ENCODE peak calls at places on chromosomes 11 and 22, in five cellular contexts. H, F, R, J and M are unnamed samples.

GRCh38 chr11:22640862-22641261 is 15.2 kb upstream of the FANCF start:
- DNase-seq in H (no peak), F (no peak), R (no peak), J (no peak), M (no peak)

GRCh38 chr11:72762641-72763304 is 10.6 kb upstream of the ARAP1 start:
- DNase-seq in H (no peak), F (no peak), R (no peak), J (no peak), M (no peak)

GRCh38 chr22:27715078-27715477 is 86.5 kb downstream of the MN1 start:
- DNase-seq in H (no peak), F (no peak), R (no peak), J (no peak), M (no peak)

GRCh38 chr11:111427471-111427912 is 48.4 kb upstream of the POU2AF1 start:
- DNase-seq in H (no peak), F (no peak), R (no peak), J (peak; percentile 39), M (no peak)

GRCh38 chr11:2387266-2387982 is 10.3 kb downstream of the CD81 start:
- DNase-seq in H (no peak), F (no peak), R (no peak), J (peak; percentile 44), M (no peak)

GRCh38 chr22:49005557-49005956 is 822.1 kb downstream of the BRD1 start:
- DNase-seq in H (no peak), F (no peak), R (no peak), J (no peak), M (no peak)

GRCh38 chr11:68495872-68496271 is 35.3 kb downstream of the PPP6R3 start:
- DNase-seq in H (no peak), F (no peak), R (no peak), J (no peak), M (no peak)

GRCh38 chr11:33323421-33323820 is 66.2 kb downstream of the HIPK3 start:
- DNase-seq in H (no peak), F (no peak), R (no peak), J (no peak), M (no peak)

GRCh38 chr22:19759994-19760651 is 455 bp upstream of the TBX1 start:
- DNase-seq in H (no peak), F (no peak), R (no peak), J (no peak), M (no peak)

GRCh38 chr22:25482091-25482760 is 82.2 kb upstream of the GRK3 start:
- DNase-seq in H (no peak), F (no peak), R (no peak), J (no peak), M (no peak)

GRCh38 chr22:32985899-32986772 is 72.0 kb downstream of the SYN3 start:
- DNase-seq in H (peak; percentile 66), F (peak; percentile 40), R (peak; percentile 51), J (peak; percentile 82), M (no peak)

GRCh38 chr22:32619614-32620426 is 145.2 kb downstream of the FBXO7 start:
- DNase-seq in H (peak; percentile 66), F (no peak), R (no peak), J (peak; percentile 87), M (no peak)

GRCh38 chr11:119441898-119442243 is 18.9 kb upstream of the THY1 start:
- DNase-seq in H (no peak), F (no peak), R (no peak), J (no peak), M (no peak)

GRCh38 chr11:26331911-26332571 is at the start of gene ANO3:
- DNase-seq in H (peak; percentile 46), F (peak; percentile 70), R (peak; percentile 84), J (peak; percentile 89), M (peak; percentile 79)

GRCh38 chr11:117183724-117184349 is 5.3 kb downstream of the SIDT2 start:
- DNase-seq in H (no peak), F (no peak), R (peak; percentile 70), J (no peak), M (no peak)

GRCh38 chr22:23404689-23405365 is 175.3 kb downstream of the IGLL1 start:
- DNase-seq in H (peak; percentile 72), F (no peak), R (no peak), J (peak; percentile 22), M (no peak)

GRCh38 chr22:23276656-23277582 is 96.6 kb downstream of the BCR start:
- DNase-seq in H (no peak), F (no peak), R (no peak), J (no peak), M (no peak)

GRCh38 chr11:10350341-10350740 is 45.5 kb downstream of the ADM start:
- DNase-seq in H (no peak), F (no peak), R (no peak), J (peak; percentile 85), M (no peak)

GRCh38 chr11:65887026-65887722 is 1.1 kb downstream of the FIBP start:
- DNase-seq in H (peak; percentile 61), F (no peak), R (peak; percentile 47), J (no peak), M (no peak)

GRCh38 chr11:123356539-123356938 is 73.5 kb upstream of the GRAMD1B start:
- DNase-seq in H (no peak), F (no peak), R (no peak), J (no peak), M (no peak)

GRCh38 chr22:24437820-24438328 is 10.5 kb downstream of the ADORA2A start:
- DNase-seq in H (no peak), F (no peak), R (no peak), J (no peak), M (no peak)

GRCh38 chr11:126391970-126392637 is 36.6 kb downstream of the ST3GAL4 start:
- DNase-seq in H (peak; percentile 48), F (no peak), R (no peak), J (no peak), M (no peak)

GRCh38 chr22:49763696-49764095 is 64.0 kb downstream of the BRD1 start:
- DNase-seq in H (peak; percentile 21), F (no peak), R (peak; percentile 32), J (no peak), M (no peak)

GRCh38 chr11:12084191-12084717 is 26.1 kb upstream of the MICAL2 start:
- DNase-seq in H (no peak), F (no peak), R (no peak), J (no peak), M (no peak)

GRCh38 chr11:12087075-12087775 is 23.2 kb upstream of the MICAL2 start:
- DNase-seq in H (no peak), F (no peak), R (peak; percentile 68), J (peak; percentile 82), M (no peak)

GRCh38 chr11:12086271-12087074 is 23.9 kb upstream of the MICAL2 start:
- DNase-seq in H (no peak), F (peak; percentile 89), R (no peak), J (peak; percentile 95), M (peak; percentile 82)

GRCh38 chr11:12083380-12083779 is 27.0 kb upstream of the MICAL2 start:
- DNase-seq in H (no peak), F (no peak), R (no peak), J (no peak), M (no peak)

DNA sequence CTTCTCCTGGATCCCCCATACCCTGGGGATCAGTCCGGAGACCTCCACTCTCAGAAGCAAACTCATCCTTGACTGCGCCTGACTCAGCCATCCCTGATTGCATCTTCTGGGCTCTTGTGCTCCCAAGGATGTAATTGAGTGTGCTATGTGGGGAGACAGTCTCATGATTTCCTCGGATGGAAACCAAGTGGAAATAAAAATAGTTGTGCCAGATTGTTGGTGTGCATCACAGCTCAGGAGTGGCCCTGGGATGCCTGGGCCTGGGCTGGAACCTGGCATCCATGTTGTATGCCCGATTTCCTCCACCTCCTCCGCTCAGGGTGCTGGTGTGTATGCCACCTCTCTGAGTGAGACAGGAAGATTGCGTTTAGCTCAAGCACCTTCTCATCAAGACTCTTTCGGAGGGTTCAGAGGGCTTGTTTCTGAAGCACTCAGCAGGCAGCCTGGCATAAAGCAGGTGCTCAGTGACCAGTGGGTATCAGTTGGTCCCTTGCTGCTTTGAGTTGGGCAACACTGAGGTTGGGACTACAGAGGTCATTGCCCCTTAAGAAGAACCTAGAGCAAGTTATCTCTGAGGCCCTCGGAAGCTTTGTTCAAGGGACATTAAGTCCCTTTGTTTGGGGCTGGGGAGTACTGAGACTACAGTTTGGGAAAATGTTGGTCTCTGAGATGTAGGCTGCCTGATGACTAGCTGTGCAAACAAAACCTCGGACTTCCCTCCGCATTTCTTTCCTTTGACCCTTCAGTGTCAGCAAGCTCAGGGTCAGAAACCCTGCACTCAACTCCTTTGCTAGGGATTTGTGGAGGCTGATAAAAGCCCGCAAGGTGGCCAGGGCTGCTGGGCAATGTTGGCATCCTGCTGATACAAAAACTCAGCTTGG is 24.8 kb upstream of the MICAL2 start:
- DNase-seq in H (no peak), F (peak; percentile 29), R (no peak), J (no peak), M (no peak)
- H3K4me3 ChIP-seq in H (no peak overlapping the region), F (no peak overlapping the region), R (no peak overlapping the region), J (peak overlapping the region; percentile 5), M (no peak overlapping the region)

GRCh38 chr11:8090756-8091155 is 9.7 kb downstream of the TUB start:
- DNase-seq in H (peak; percentile 65), F (no peak), R (no peak), J (peak; percentile 40), M (no peak)
- TF ChIP-seq CTCF in H (no peak), F (peak; percentile 66), R (peak; percentile 33), J (peak; percentile 61), M (peak; percentile 72)

DNA sequence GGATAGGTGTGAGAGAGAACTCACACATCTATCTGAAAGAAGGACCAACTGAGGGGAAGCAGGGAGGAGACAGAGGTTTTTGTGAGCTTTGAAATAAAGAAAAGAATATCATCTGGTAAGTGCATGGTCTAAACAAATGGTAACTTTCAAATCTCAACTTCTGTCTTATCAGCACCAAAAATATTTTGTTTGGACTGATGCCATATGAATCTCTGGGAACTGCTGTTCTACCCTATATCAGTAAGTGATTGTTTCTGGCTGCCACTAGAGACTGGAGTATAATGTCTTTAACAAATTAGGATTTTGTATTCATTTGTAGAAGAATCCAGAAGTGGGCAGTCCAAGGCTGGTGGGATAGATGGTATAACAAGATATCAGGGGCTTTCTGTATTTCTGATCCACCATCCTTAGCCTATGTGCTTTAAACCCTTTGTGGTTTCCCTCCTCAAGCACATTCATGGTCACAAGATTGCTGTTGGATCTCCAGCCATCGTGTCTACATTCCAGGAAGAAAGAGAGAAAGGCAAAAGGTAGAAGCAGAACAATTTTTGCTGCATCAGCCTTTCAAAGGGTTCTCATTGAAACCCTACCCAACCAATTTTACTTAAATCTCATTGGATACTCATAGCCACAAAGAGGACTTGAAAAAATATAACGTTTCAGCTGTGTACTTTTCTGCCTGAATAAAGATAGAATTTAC is 4.7 kb downstream of the HEPHL1 start:
- DNase-seq in H (no peak), F (no peak), R (no peak), J (peak; percentile 39), M (no peak)
- H3K4me3 ChIP-seq in H (no peak overlapping the region), F (no peak overlapping the region), R (no peak overlapping the region), J (no peak overlapping the region), M (no peak overlapping the region)

DNA sequence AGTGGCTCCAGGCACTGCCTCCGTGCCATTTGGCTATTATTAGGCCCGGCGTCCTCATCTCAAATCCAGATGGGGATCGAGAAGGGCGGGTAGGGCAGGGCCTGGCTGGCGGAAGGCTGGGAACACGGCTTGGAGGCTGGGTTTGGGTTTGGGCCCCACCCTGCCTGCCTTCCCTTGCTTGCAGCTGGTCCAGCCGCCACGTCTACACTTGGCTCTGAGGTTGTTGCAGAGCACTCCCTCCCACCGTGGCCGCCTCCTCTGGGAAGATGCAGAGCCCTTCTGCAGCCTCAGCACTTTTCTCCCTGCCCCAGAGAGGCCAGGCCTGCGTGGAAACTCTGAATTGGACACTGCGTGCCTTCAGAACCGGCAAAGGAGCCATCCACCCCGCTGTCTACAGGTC is 5.2 kb upstream of the SMTN start:
- DNase-seq in H (peak; percentile 89), F (no peak), R (peak; percentile 69), J (peak; percentile 93), M (no peak)
- TF ChIP-seq CTCF in H (no peak), F (no peak), R (no peak), J (no peak), M (no peak)